ENCODE peak calls at places on chromosome 12, in seven cellular contexts. C is GM23338; L is fibroblast of lung; U is epithelial cell of esophagus; I is CD8-positive, alpha-beta memory T cell; Q is GM23248; R is astrocyte. X is an unnamed sample.

GRCh38 chr12:78088391-78088832 is 257.7 kb downstream of the NAV3 start:
- DNase-seq in C (no peak), L (peak), U (no peak), I (no peak), Q (peak), R (no peak), X (no peak)

GRCh38 chr12:107368586-107368985 is 275.2 kb upstream of the CRY1 start:
- DNase-seq in C (no peak), L (no peak), U (no peak), I (no peak), Q (no peak), R (no peak), X (no peak)

GRCh38 chr12:95623554-95624170 is 72.4 kb upstream of the USP44 start:
- DNase-seq in C (peak), L (peak), U (peak), I (no peak), Q (peak), R (peak), X (peak)

GRCh38 chr12:24839268-24839791 is 109.6 kb downstream of the BCAT1 start:
- DNase-seq in C (no peak), L (no peak), U (no peak), I (peak), Q (peak), R (peak), X (no peak)

GRCh38 chr12:92478692-92479091 is 224.1 kb upstream of the PLEKHG7 start:
- DNase-seq in C (no peak), L (no peak), U (peak), I (no peak), Q (no peak), R (no peak), X (no peak)

GRCh38 chr12:122459211-122459610 is 36.7 kb upstream of the CLIP1 start:
- DNase-seq in C (no peak), L (no peak), U (no peak), I (no peak), Q (no peak), R (no peak), X (no peak)

GRCh38 chr12:46299846-46300245 is 31.0 kb upstream of the SLC38A1 start:
- DNase-seq in C (no peak), L (no peak), U (no peak), I (no peak), Q (no peak), R (no peak), X (no peak)

GRCh38 chr12:121166356-121166755 is 33.7 kb downstream of the P2RX7 start:
- DNase-seq in C (no peak), L (no peak), U (no peak), I (no peak), Q (no peak), R (no peak), X (no peak)

GRCh38 chr12:89339531-89339930 is 12.8 kb downstream of the DUSP6 start:
- DNase-seq in C (no peak), L (no peak), U (no peak), I (no peak), Q (no peak), R (no peak), X (no peak)
- H3K4me3 ChIP-seq in C (no peak), L (no peak), U (no peak), I (no peak), Q (no peak), R (no peak), X (no peak)

GRCh38 chr12:79664518-79664917 is 26.2 kb downstream of the PAWR start:
- DNase-seq in C (no peak), L (no peak), U (no peak), I (no peak), Q (no peak), R (no peak), X (no peak)

GRCh38 chr12:79662046-79662811 is 28.5 kb downstream of the PAWR start:
- DNase-seq in C (no peak), L (no peak), U (no peak), I (no peak), Q (no peak), R (peak), X (no peak)

GRCh38 chr12:79673334-79673733 is 17.4 kb downstream of the PAWR start:
- DNase-seq in C (peak), L (no peak), U (peak), I (no peak), Q (no peak), R (no peak), X (no peak)

GRCh38 chr12:79665488-79665887 is 25.3 kb downstream of the PAWR start:
- DNase-seq in C (no peak), L (no peak), U (no peak), I (no peak), Q (no peak), R (no peak), X (no peak)

DNA sequence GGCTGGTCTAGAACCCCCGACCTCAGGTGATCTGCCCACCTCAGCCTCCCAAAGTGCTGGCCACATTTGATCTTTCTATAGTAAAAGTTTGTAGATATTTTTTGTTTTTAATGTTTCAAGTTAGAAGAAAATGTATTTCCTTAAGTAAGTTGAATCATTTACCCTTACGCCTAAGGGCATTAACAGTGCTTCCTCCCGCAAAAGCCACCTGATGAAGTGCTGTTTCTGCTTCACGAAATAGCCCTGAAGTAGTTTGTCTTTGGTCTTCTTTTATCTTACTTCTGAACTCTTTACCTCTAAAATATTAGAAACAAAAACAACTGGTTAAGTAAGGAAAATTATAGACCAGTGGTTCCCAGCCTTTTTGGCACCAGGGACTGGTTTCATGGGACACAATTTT is 22.7 kb downstream of the PAWR start:
- DNase-seq in C (no peak), L (no peak), U (peak), I (no peak), Q (no peak), R (no peak), X (no peak)
- H3K4me3 ChIP-seq in C (no peak), L (no peak), U (no peak), I (no peak), Q (no peak), R (no peak), X (no peak)

GRCh38 chr12:49662998-49663843 is 39.9 kb downstream of the PRPF40B start:
- DNase-seq in C (peak), L (peak), U (peak), I (peak), Q (peak), R (peak), X (peak)
- H3K4me3 ChIP-seq in C (peak), L (no peak), U (no peak), I (peak), Q (peak), R (no peak), X (no peak)

GRCh38 chr12:53984901-53985357 is at the start of gene HOXC10:
- DNase-seq in C (peak), L (peak), U (peak), I (peak), Q (peak), R (peak), X (peak)
- H3K4me3 ChIP-seq in C (peak), L (no peak), U (no peak), I (no peak), Q (peak), R (no peak), X (peak)

GRCh38 chr12:70268972-70269371 is 25.7 kb downstream of the CNOT2 start:
- DNase-seq in C (no peak), L (no peak), U (no peak), I (no peak), Q (no peak), R (no peak), X (no peak)
- H3K4me3 ChIP-seq in C (no peak), L (no peak), U (no peak), I (no peak), Q (no peak), R (no peak), X (no peak)

DNA sequence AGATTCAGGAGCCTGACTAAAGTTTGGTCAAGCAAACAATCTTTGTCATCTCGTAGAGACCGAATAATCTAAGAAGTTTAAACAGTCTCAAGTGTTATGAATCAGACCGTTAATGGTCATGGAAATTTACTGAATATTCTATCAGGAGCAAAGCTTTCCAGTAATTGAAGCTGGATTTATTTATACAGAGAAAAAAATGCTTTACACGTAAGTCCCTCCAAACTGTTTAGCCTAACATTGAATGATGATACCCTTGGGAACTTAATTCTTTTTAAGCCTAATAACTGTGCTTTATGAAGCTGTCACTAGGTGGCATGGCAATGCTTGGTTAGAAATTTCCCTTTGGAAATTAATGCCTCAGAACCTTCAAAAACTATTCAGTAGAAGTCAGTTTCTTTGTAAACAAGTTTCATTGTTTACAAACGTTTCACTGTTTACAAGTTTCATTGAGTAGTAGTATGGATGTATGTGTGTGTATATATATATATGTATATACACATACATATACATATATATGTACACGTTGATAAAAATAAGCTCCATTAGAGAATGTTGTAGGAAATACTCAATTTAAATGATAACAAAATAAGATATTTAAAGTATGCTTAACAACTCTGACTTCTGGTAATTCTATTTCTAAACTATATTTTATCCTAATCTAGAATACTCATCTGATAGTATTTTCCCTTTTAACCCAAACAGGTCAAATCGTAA is 32.1 kb downstream of the DEPDC4 start:
- DNase-seq in C (peak), L (peak), U (peak), I (no peak), Q (peak), R (peak), X (peak)
- H3K4me3 ChIP-seq in C (no peak), L (peak), U (no peak), I (no peak), Q (peak), R (no peak), X (no peak)

GRCh38 chr12:113609692-113610469 is 138.2 kb upstream of the LHX5 start:
- DNase-seq in C (peak), L (no peak), U (no peak), I (no peak), Q (no peak), R (no peak), X (no peak)
- H3K4me3 ChIP-seq in C (peak), L (no peak), U (no peak), I (no peak), Q (no peak), R (no peak), X (no peak)

GRCh38 chr12:62512901-62513300 is 46.3 kb downstream of the MON2 start:
- DNase-seq in C (no peak), L (no peak), U (no peak), I (no peak), Q (no peak), R (no peak), X (no peak)
- H3K4me3 ChIP-seq in C (no peak), L (no peak), U (no peak), I (no peak), Q (no peak), R (no peak), X (no peak)

GRCh38 chr12:2813214-2813554 is 716 bp downstream of the ITFG2 start:
- DNase-seq in C (no peak), L (no peak), U (no peak), I (no peak), Q (no peak), R (no peak), X (no peak)

GRCh38 chr12:2812290-2813213 is at the start of gene ITFG2:
- DNase-seq in C (peak), L (peak), U (peak), I (peak), Q (peak), R (peak), X (peak)

GRCh38 chr12:2806700-2807099 is 5.8 kb upstream of the ITFG2 start:
- DNase-seq in C (no peak), L (no peak), U (no peak), I (no peak), Q (no peak), R (no peak), X (no peak)

GRCh38 chr12:2813573-2814185 is 1.2 kb downstream of the ITFG2 start:
- DNase-seq in C (peak), L (peak), U (peak), I (peak), Q (peak), R (peak), X (peak)

DNA sequence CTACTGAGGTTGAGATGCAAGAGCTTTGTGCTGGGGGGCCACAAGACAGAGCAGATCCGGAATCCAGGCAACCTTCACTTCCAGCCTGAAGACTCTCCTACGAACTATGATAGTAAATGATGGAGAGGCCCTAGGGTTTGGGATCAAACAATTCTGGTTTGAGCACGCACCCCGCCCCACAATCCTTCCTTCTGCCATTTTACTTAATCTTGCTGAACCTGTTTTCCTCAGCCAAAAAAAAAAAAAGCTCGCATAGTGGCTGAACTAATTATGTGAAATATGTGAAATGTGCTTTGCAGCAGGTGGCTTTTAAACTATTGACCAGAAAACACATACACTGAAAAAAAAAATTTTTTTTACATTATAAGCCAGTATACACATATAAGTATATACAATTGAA is 677 bp upstream of the ITFG2 start:
- DNase-seq in C (no peak), L (no peak), U (peak), I (no peak), Q (no peak), R (no peak), X (no peak)
- H3K4me3 ChIP-seq in C (peak), L (no peak), U (peak), I (peak), Q (peak), R (peak), X (peak)

X was measured in AG09309.